ENCODE peak calls at places on chromosomes 6 and 20, in six cellular contexts. R is GM23338, O is H1, C is GM12878, Y is K562, H is HepG2. I is an unnamed sample.

GRCh38 chr6:87575423-87575822 is 14.4 kb downstream of the RARS2 start:
- DNase-seq in R (no peak), O (no peak), C (no peak), Y (no peak), H (no peak), I (no peak)

GRCh38 chr6:160005861-160006540 is 37.1 kb downstream of the IGF2R start:
- DNase-seq in R (peak; percentile 46), O (no peak), C (no peak), Y (no peak), H (no peak), I (peak; percentile 40)

GRCh38 chr20:51928931-51929330 is 126.6 kb upstream of the SALL4 start:
- DNase-seq in R (no peak), O (no peak), C (no peak), Y (no peak), H (no peak), I (no peak)

GRCh38 chr20:37318046-37318445 is 27.9 kb upstream of the SRC start:
- DNase-seq in R (no peak), O (no peak), C (no peak), Y (no peak), H (no peak), I (no peak)

GRCh38 chr6:18028332-18028731 is 40.9 kb upstream of the KIF13A start:
- DNase-seq in R (no peak), O (no peak), C (no peak), Y (no peak), H (no peak), I (no peak)

GRCh38 chr20:63106765-63107448 is 100.1 kb upstream of the BHLHE23 start:
- DNase-seq in R (no peak), O (no peak), C (no peak), Y (no peak), H (no peak), I (no peak)

GRCh38 chr20:17966432-17967312 is 1.9 kb downstream of the SNX5 start:
- DNase-seq in R (peak; percentile 33), O (no peak), C (no peak), Y (no peak), H (peak; percentile 67), I (no peak)

GRCh38 chr20:16620961-16621360 is 47.7 kb upstream of the KIF16B start:
- DNase-seq in R (no peak), O (no peak), C (no peak), Y (no peak), H (no peak), I (no peak)

GRCh38 chr20:62584671-62585512 is 57.4 kb upstream of the SLCO4A1 start:
- DNase-seq in R (no peak), O (no peak), C (no peak), Y (no peak), H (no peak), I (no peak)

GRCh38 chr6:41625442-41625841 is 12.8 kb upstream of the MDFI start:
- DNase-seq in R (no peak), O (no peak), C (no peak), Y (no peak), H (no peak), I (no peak)

GRCh38 chr6:25202505-25202904 is 76.7 kb upstream of the CARMIL1 start:
- DNase-seq in R (no peak), O (no peak), C (no peak), Y (no peak), H (no peak), I (no peak)

GRCh38 chr20:62887147-62887859 is 25.7 kb upstream of the TCFL5 start:
- DNase-seq in R (no peak), O (no peak), C (no peak), Y (no peak), H (peak; percentile 50), I (no peak)

GRCh38 chr6:6169141-6169540 is 151.3 kb downstream of the F13A1 start:
- DNase-seq in R (peak; percentile 58), O (no peak), C (no peak), Y (no peak), H (no peak), I (no peak)

GRCh38 chr20:1664911-1665310 is 7.3 kb upstream of the SIRPG start:
- DNase-seq in R (no peak), O (no peak), C (peak; percentile 19), Y (no peak), H (no peak), I (no peak)

GRCh38 chr20:23637282-23638221 is at the start of gene CST3:
- DNase-seq in R (peak; percentile 82), O (no peak), C (no peak), Y (peak; percentile 92), H (peak; percentile 87), I (peak; percentile 72)

DNA sequence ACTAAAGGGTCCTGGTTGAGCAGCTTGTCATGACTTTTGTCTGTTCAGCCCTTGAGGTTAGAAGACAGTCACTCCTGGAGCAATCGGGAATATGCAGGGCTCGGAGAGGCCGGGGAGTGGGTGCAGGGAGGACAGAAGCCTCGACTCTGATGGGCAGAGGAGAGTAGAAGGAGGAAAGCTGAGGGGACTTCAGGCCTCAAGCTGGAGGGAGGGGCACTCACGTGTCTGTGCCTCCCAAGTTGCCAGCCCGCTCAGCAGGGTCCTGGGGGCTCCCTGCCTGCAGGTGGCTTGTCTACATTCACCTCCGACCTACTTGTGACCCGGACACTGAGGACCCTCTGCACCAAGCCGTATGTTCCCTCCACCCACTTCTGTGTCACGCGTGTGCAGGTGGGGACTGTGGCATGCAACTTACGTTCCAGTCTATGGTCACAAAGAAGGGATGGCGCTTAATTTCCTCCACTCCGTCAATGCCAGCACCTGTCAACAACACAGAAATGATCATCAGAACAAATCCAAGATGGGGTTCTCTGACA is 86.8 kb upstream of the MPC1 start:
- DNase-seq in R (no peak), O (no peak), C (no peak), Y (no peak), H (no peak), I (no peak)
- TF ChIP-seq CREB1 in R (no peak), O (no peak), C (no peak), Y (no peak), H (no peak), I (no peak)

DNA sequence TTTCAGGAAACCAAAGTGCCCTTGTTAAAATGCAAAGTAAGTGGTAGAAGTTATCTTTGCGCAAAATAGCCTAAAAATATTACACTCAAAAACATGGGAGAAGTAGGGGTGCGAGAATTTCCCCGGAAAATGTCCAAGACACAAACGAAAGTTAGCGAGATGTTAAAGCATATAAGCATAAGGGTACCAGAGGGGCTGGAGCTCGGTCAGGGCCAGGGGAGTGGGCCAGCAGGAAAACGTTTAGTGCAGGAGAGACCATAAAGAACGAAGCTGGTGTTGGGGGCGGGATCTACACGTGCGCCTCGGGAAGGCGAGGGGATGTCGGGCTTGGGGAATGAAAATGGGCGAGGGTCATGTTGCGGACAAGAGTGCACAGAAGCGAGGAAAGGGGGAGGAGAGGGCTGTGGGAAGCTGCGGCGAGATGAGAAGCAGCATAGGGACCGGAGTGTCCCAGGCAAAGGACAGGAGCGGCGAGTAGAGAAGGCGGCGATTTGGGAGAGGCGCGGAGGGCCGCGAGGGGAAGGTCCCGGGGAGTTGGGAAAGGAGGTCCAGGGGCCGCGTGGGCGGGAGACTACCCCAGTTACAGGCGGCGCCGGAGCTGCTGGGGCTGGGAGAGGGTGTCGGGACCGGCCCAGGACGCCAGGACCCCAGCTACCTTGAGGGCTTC is 600 bp downstream of the XPO5 start:
- DNase-seq in R (peak; percentile 73), O (no peak), C (no peak), Y (peak; percentile 88), H (peak; percentile 40), I (peak; percentile 40)
- TF ChIP-seq CREB1 in R (no peak), O (no peak), C (no peak), Y (no peak), H (no peak), I (no peak)

GRCh38 chr6:2102316-2102883 is 143.0 kb downstream of the GMDS start:
- DNase-seq in R (no peak), O (no peak), C (no peak), Y (no peak), H (no peak), I (no peak)

GRCh38 chr6:2101213-2101612 is 144.2 kb downstream of the GMDS start:
- DNase-seq in R (no peak), O (no peak), C (no peak), Y (no peak), H (no peak), I (no peak)

GRCh38 chr6:2103644-2104523 is 141.5 kb downstream of the GMDS start:
- DNase-seq in R (no peak), O (no peak), C (peak; percentile 11), Y (no peak), H (peak; percentile 43), I (no peak)

GRCh38 chr6:2104524-2104880 is 140.9 kb downstream of the GMDS start:
- DNase-seq in R (no peak), O (no peak), C (no peak), Y (no peak), H (no peak), I (no peak)

GRCh38 chr6:2102966-2103365 is 142.4 kb downstream of the GMDS start:
- DNase-seq in R (no peak), O (no peak), C (no peak), Y (no peak), H (no peak), I (no peak)
- TF ChIP-seq CREB1 in R (no peak), O (no peak), C (no peak), Y (no peak), H (no peak), I (no peak)

GRCh38 chr20:44959896-44960852 is at the start of gene TOMM34:
- DNase-seq in R (peak; percentile 98), O (peak; percentile 59), C (no peak), Y (peak; percentile 97), H (peak; percentile 94), I (peak; percentile 95)

GRCh38 chr20:44961868-44962267 is 1.7 kb upstream of the TOMM34 start:
- DNase-seq in R (peak; percentile 20), O (no peak), C (no peak), Y (no peak), H (peak; percentile 30), I (no peak)

GRCh38 chr20:44961024-44961866 is 1.0 kb upstream of the TOMM34 start:
- DNase-seq in R (peak; percentile 49), O (no peak), C (no peak), Y (no peak), H (peak; percentile 34), I (no peak)

GRCh38 chr20:44958276-44958675 is 1.9 kb downstream of the TOMM34 start:
- DNase-seq in R (no peak), O (no peak), C (no peak), Y (no peak), H (no peak), I (no peak)

DNA sequence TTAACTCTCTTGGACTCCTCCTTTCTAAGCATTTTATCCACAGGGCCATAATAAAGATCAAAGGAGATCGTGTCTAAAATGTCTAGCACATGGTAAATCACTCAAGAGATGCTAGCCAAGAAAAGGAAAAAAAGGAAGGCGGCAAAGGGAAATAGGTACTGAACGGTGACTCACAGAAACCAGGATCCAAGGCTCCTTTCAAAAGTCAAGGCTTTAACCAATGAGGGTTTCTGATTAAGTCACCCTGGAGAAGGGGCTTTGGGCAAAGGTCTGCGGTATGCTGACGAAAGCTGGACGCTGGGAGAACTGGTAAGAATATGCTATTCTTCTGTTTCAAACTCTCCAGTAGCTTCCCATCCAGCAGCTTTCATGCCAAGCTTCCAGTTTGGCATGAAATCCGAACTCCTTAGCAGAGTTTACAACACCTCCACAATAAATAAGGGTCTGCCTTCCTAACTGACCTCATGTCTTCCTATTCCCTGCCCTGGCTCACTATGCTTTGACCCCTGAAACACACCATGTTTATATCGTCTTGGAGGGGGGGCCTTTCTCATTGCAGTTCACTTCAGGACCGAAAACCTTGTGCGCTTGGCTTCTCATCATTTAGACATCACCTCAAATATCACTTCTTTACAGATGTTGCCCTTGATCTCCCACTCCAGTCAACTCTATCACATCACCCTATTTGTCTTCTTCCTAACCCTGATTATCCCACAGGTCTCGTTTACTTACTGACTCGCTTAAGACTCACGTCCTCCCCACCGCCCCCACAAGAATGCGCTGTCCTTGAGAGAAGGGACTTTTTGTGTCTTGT is 908 bp downstream of the TOMM34 start:
- DNase-seq in R (peak; percentile 33), O (no peak), C (no peak), Y (no peak), H (peak; percentile 65), I (no peak)
- TF ChIP-seq CREB1 in R (no peak), O (no peak), C (no peak), Y (no peak), H (no peak), I (no peak)

I was measured in WTC11.